ENCODE peak calls at places on chromosomes 12 and 14, in ten cellular contexts. P is H9, S is HCT116, G is astrocyte, U is heart left ventricle, H is upper lobe of left lung, A is foreskin keratinocyte, J is left ventricle myocardium inferior, V is AG09309, K is prostate gland. Z is an unnamed sample.

GRCh38 chr12:59151243-59151642 is 230.9 kb upstream of the LRIG3 start:
- DNase-seq in P (no peak), S (no peak), G (peak), U (no peak), H (no peak), A (peak), J (no peak), V (peak), K (no peak), Z (no peak)

GRCh38 chr12:47397664-47398281 is 308.1 kb downstream of the RPAP3 start:
- DNase-seq in P (peak), S (peak), G (peak), U (no peak), H (no peak), A (peak), J (no peak), V (peak), K (peak), Z (no peak)

GRCh38 chr14:69850086-69850735 is 29.0 kb upstream of the SMOC1 start:
- DNase-seq in P (peak), S (no peak), G (no peak), U (no peak), H (no peak), A (no peak), J (no peak), V (no peak), K (no peak), Z (no peak)

GRCh38 chr12:121233628-121234020 is 23.7 kb downstream of the P2RX4 start:
- DNase-seq in P (peak), S (no peak), G (no peak), U (no peak), H (no peak), A (no peak), J (no peak), V (no peak), K (no peak), Z (no peak)

GRCh38 chr14:70906785-70907171 is 481 bp upstream of the PCNX1 start:
- DNase-seq in P (no peak), S (no peak), G (no peak), U (no peak), H (no peak), A (no peak), J (no peak), V (no peak), K (peak), Z (no peak)

GRCh38 chr14:51205486-51205885 is 34.6 kb upstream of the TMX1 start:
- DNase-seq in P (no peak), S (no peak), G (no peak), U (no peak), H (no peak), A (no peak), J (no peak), V (no peak), K (no peak), Z (no peak)

GRCh38 chr12:132061197-132061596 is 82.9 kb downstream of the DDX51 start:
- DNase-seq in P (no peak), S (no peak), G (no peak), U (no peak), H (no peak), A (no peak), J (no peak), V (no peak), K (no peak), Z (no peak)

GRCh38 chr12:96015672-96016071 is 19.5 kb upstream of the HAL start:
- DNase-seq in P (peak), S (no peak), G (no peak), U (no peak), H (no peak), A (no peak), J (peak), V (no peak), K (no peak), Z (no peak)

GRCh38 chr14:51006781-51007211 is 62.5 kb upstream of the PYGL start:
- DNase-seq in P (no peak), S (no peak), G (peak), U (peak), H (peak), A (peak), J (no peak), V (peak), K (no peak), Z (no peak)

GRCh38 chr12:47767197-47767724 is 5.8 kb upstream of the SLC48A1 start:
- DNase-seq in P (peak), S (peak), G (no peak), U (peak), H (peak), A (no peak), J (no peak), V (no peak), K (peak), Z (peak)

GRCh38 chr12:75766263-75767160 is 255.1 kb upstream of the KRR1 start:
- DNase-seq in P (no peak), S (peak), G (peak), U (no peak), H (no peak), A (peak), J (no peak), V (no peak), K (no peak), Z (no peak)

GRCh38 chr12:32535260-32535999 is 136.1 kb downstream of the FGD4 start:
- DNase-seq in P (peak), S (no peak), G (peak), U (peak), H (peak), A (no peak), J (peak), V (no peak), K (peak), Z (no peak)

GRCh38 chr12:109612975-109613502 is 39.4 kb downstream of the MVK start:
- DNase-seq in P (no peak), S (no peak), G (no peak), U (no peak), H (no peak), A (peak), J (no peak), V (no peak), K (no peak), Z (no peak)

GRCh38 chr14:61561657-61562276 is 133.5 kb upstream of the HIF1A start:
- DNase-seq in P (peak), S (peak), G (peak), U (peak), H (peak), A (peak), J (peak), V (peak), K (peak), Z (no peak)

GRCh38 chr12:123231931-123232330 is 1.0 kb downstream of the MPHOSPH9 start:
- DNase-seq in P (no peak), S (no peak), G (no peak), U (no peak), H (no peak), A (no peak), J (no peak), V (no peak), K (no peak), Z (no peak)

GRCh38 chr12:111304642-111305071 is 64.2 kb downstream of the PHETA1 start:
- DNase-seq in P (peak), S (peak), G (no peak), U (no peak), H (no peak), A (no peak), J (no peak), V (no peak), K (no peak), Z (peak)

GRCh38 chr12:127773520-127773919 is 493.4 kb upstream of the TMEM132C start:
- DNase-seq in P (peak), S (no peak), G (no peak), U (no peak), H (no peak), A (no peak), J (no peak), V (no peak), K (no peak), Z (no peak)

GRCh38 chr12:2082321-2082720 is 29.5 kb downstream of the CACNA1C start:
- DNase-seq in P (peak), S (no peak), G (no peak), U (no peak), H (no peak), A (no peak), J (no peak), V (no peak), K (no peak), Z (no peak)

GRCh38 chr14:70995671-70996070 is 88.4 kb downstream of the PCNX1 start:
- DNase-seq in P (peak), S (no peak), G (no peak), U (no peak), H (no peak), A (no peak), J (no peak), V (no peak), K (no peak), Z (no peak)

GRCh38 chr14:23640524-23641141 is 4.5 kb downstream of the DHRS2 start:
- DNase-seq in P (peak), S (no peak), G (no peak), U (peak), H (no peak), A (no peak), J (peak), V (peak), K (peak), Z (no peak)

GRCh38 chr12:110670161-110670701 is 18.7 kb downstream of the HVCN1 start:
- DNase-seq in P (no peak), S (no peak), G (no peak), U (no peak), H (no peak), A (no peak), J (no peak), V (no peak), K (no peak), Z (no peak)

GRCh38 chr14:91244501-91244901 is at the start of gene GPR68:
- DNase-seq in P (peak), S (no peak), G (peak), U (peak), H (no peak), A (no peak), J (peak), V (peak), K (no peak), Z (no peak)

GRCh38 chr12:80847575-80847974 is 90.2 kb downstream of the LIN7A start:
- DNase-seq in P (no peak), S (no peak), G (no peak), U (no peak), H (no peak), A (no peak), J (no peak), V (no peak), K (no peak), Z (no peak)

GRCh38 chr12:40819427-40820108 is 127.3 kb downstream of the CNTN1 start:
- DNase-seq in P (peak), S (no peak), G (no peak), U (no peak), H (no peak), A (no peak), J (no peak), V (no peak), K (no peak), Z (no peak)

GRCh38 chr12:124588689-124589318 is 21.4 kb upstream of the NCOR2 start:
- DNase-seq in P (no peak), S (no peak), G (peak), U (peak), H (peak), A (no peak), J (peak), V (no peak), K (no peak), Z (no peak)

GRCh38 chr14:36517242-36518030 is 2.6 kb downstream of the NKX2-1 start:
- DNase-seq in P (peak), S (no peak), G (no peak), U (no peak), H (no peak), A (no peak), J (no peak), V (no peak), K (no peak), Z (no peak)

GRCh38 chr14:103770902-103771301 is 55.3 kb downstream of the ZFYVE21 start:
- DNase-seq in P (no peak), S (no peak), G (no peak), U (no peak), H (no peak), A (no peak), J (no peak), V (no peak), K (no peak), Z (no peak)
- TF ChIP-seq CTCF in P (peak), S (peak), G (no peak), U (no peak), H (no peak), A (peak), J (no peak), V (no peak), K (no peak), Z (no peak)

GRCh38 chr12:113439606-113440030 is 17.4 kb downstream of the SDSL start:
- DNase-seq in P (peak), S (no peak), G (no peak), U (no peak), H (no peak), A (no peak), J (no peak), V (no peak), K (no peak), Z (no peak)

GRCh38 chr12:113440336-113440735 is 18.2 kb downstream of the SDSL start:
- DNase-seq in P (no peak), S (no peak), G (no peak), U (no peak), H (no peak), A (no peak), J (no peak), V (no peak), K (no peak), Z (no peak)

GRCh38 chr12:113438523-113439300 is 16.5 kb downstream of the SDSL start:
- DNase-seq in P (no peak), S (no peak), G (no peak), U (no peak), H (no peak), A (no peak), J (no peak), V (no peak), K (no peak), Z (no peak)

GRCh38 chr12:113437729-113438100 is 15.5 kb downstream of the SDSL start:
- DNase-seq in P (no peak), S (no peak), G (no peak), U (no peak), H (no peak), A (no peak), J (no peak), V (no peak), K (no peak), Z (no peak)

GRCh38 chr12:113439301-113439597 is 17.1 kb downstream of the SDSL start:
- DNase-seq in P (no peak), S (no peak), G (no peak), U (no peak), H (no peak), A (no peak), J (no peak), V (no peak), K (no peak), Z (no peak)
- TF ChIP-seq CTCF in P (no peak), S (no peak), G (no peak), U (no peak), H (no peak), A (no peak), J (no peak), V (no peak), K (no peak), Z (no peak)

GRCh38 chr12:7716391-7716790 is 5.2 kb downstream of the DPPA3 start:
- DNase-seq in P (no peak), S (peak), G (no peak), U (no peak), H (no peak), A (no peak), J (no peak), V (no peak), K (no peak), Z (no peak)
- TF ChIP-seq CTCF in P (peak), S (peak), G (no peak), U (no peak), H (no peak), A (peak), J (peak), V (no peak), K (no peak), Z (peak)

DNA sequence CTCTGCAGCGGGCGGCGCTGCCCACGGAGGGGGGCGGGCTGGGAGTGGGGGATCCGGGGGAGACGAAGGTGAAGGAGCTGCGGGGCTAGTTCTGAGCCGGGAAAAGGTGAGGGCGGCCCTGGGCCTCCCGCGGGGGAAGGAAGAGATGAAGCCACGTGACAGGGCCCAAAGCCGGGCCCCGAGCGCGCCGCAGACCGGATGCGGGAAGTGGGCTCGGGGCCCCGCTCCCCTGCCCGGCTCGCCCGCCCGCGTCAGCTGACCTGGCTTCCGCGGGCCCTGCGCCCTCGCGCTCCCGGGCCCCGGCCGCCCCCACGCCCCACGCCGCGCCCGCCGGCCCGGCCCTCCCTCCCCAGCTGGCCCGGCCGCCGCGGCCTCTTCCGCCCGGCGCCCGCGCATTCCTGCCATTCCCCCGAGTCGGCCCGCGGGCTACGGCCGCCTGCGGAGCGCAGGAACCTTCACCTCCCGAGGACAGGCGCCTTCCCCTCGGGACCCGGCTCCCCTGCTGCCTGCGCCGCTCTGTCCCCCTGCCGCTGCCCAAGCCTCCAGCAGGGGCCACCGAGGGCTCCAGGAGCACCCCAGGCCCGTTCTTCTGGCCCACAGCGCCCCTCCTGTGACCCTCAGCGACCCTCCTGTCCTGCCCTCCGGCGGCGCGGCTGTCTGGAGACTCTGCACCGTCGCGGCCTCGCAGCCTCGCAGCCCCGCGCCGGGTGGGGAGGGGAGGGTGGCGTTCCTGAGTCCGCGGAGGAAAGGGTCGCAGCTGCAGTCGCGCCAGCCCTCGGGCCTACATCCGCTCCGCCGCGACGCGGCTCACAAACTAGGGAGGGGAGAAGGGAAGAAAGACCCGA is 20.4 kb downstream of the NINJ2 start:
- DNase-seq in P (peak), S (no peak), G (peak), U (peak), H (peak), A (no peak), J (peak), V (no peak), K (peak), Z (peak)
- TF ChIP-seq CTCF in P (peak), S (peak), G (no peak), U (peak), H (peak), A (peak), J (peak), V (peak), K (peak), Z (peak)

Z was measured in natural killer cell.